ENCODE peak calls at places on chromosomes 13 and 19, in eight cellular contexts. R is GM23338, L is endothelial cell of umbilical vein, G is H9, K is GM12878, O is GM23248, J is PC-9, U is HCT116. M is an unnamed sample.
A peak's percentile ranks its signal among the peaks of the same experiment; 100 is the strongest.

GRCh38 chr19:31633014-31633413 is 283.8 kb upstream of the TSHZ3 start:
- DNase-seq in R (no peak), U (no peak), K (no peak), G (no peak), O (no peak), L (no peak), J (no peak), M (no peak)

GRCh38 chr13:65112123-65113075 is 2117.7 kb downstream of the PCDH9 start:
- DNase-seq in K (no peak), U (no peak), J (no peak), L (no peak), R (no peak), G (no peak), O (peak; percentile 3), M (no peak)

GRCh38 chr13:48741377-48741776 is 87.6 kb downstream of the CYSLTR2 start:
- DNase-seq in R (no peak), U (no peak), L (peak; percentile 37), K (no peak), O (no peak), G (no peak), J (no peak), M (no peak)

GRCh38 chr13:100273138-100273537 is 184.2 kb downstream of the PCCA start:
- DNase-seq in G (no peak), O (no peak), L (no peak), R (no peak), K (no peak), J (no peak), U (no peak), M (no peak)

GRCh38 chr19:55342044-55342531 is 2.4 kb downstream of the KMT5C start:
- DNase-seq in R (peak; percentile 46), O (no peak), G (peak; percentile 32), L (no peak), K (no peak), J (no peak), U (no peak), M (no peak)

GRCh38 chr19:38650180-38650775 is 2.8 kb downstream of the ACTN4 start:
- DNase-seq in U (no peak), J (no peak), L (no peak), O (peak; percentile 56), K (no peak), R (no peak), G (no peak), M (no peak)

GRCh38 chr13:88450515-88450914 is 779.3 kb downstream of the SLITRK5 start:
- DNase-seq in J (no peak), L (no peak), G (no peak), R (no peak), K (no peak), U (no peak), O (no peak), M (no peak)

GRCh38 chr13:20711301-20712044 is 8.0 kb downstream of the IL17D start:
- DNase-seq in G (peak; percentile 79), R (peak; percentile 86), L (no peak), K (no peak), U (no peak), J (no peak), O (peak; percentile 53), M (no peak)

GRCh38 chr19:23310729-23311211 is 60.6 kb upstream of the ZNF724 start:
- DNase-seq in G (no peak), K (no peak), L (no peak), R (no peak), U (no peak), O (no peak), J (peak; percentile 34), M (no peak)

GRCh38 chr13:98416408-98416807 is 160.5 kb downstream of the STK24 start:
- DNase-seq in G (no peak), R (no peak), L (no peak), J (peak; percentile 68), O (no peak), K (no peak), U (no peak), M (no peak)

GRCh38 chr13:38350114-38350617 is 515 bp downstream of the UFM1 start:
- DNase-seq in J (peak; percentile 57), K (no peak), G (no peak), R (peak; percentile 51), O (peak; percentile 80), L (no peak), U (peak; percentile 35), M (no peak)

GRCh38 chr13:26475176-26476110 is 82.0 kb upstream of the WASF3 start:
- DNase-seq in U (no peak), G (peak; percentile 83), R (peak; percentile 82), J (no peak), O (no peak), L (no peak), K (no peak), M (no peak)
- H2AFZ ChIP-seq in U (no peak overlapping the region), G (no peak overlapping the region), R (peak overlapping the region; percentile 91), J (no peak overlapping the region), O (peak overlapping the region; percentile 90), L (peak overlapping the region; percentile 82), K (no peak overlapping the region), M (peak overlapping the region; percentile 83)

DNA sequence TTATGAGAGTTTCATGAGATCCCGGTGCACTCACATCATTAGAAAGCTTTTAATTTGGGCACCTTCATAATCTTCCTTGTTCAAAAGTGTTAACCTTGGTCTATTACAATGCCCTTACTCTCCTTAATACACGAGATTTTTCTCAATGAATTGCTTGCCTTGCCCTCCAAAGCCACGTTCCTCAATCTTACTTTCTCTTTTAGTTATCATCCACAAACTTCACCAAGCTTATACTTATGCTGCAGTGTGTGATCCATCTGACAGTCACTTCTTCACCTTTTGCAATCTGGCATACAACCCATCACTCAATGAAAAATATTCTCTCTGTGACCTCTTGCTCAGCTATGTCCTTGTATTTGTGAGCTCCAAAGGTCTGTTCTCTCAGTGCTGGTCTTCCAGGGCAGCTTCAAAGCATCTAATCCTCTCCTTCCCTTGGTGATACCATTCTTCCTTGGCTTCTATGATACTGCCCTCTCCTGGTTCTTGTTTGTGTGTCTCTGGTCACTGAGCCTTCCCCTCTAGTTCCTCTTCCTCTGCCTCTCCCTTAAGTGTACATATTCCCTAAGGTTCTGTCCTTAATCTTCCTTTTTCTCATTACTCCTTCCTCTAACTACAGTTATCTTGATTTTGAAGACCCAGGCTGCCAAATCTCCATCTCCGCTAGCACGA is 202.2 kb upstream of the STARD13 start:
- DNase-seq in L (peak; percentile 31), U (no peak), O (peak; percentile 67), J (no peak), R (peak; percentile 38), G (peak; percentile 27), K (peak; percentile 27), M (no peak)
- H2AFZ ChIP-seq in L (no peak overlapping the region), U (no peak overlapping the region), O (peak overlapping the region; percentile 81), J (peak overlapping the region; percentile 17), R (peak overlapping the region; percentile 14), G (no peak overlapping the region), K (peak overlapping the region; percentile 79), M (peak overlapping the region; percentile 57)

GRCh38 chr13:24615911-24616472 is 64.2 kb upstream of the ATP12A start:
- DNase-seq in K (no peak), G (no peak), O (no peak), U (no peak), J (no peak), L (no peak), R (no peak), M (no peak)

GRCh38 chr13:24614306-24615080 is 65.7 kb upstream of the ATP12A start:
- DNase-seq in O (no peak), R (no peak), L (no peak), G (no peak), U (no peak), K (no peak), J (no peak), M (no peak)

GRCh38 chr13:24616514-24616913 is 63.7 kb upstream of the ATP12A start:
- DNase-seq in O (no peak), G (no peak), U (no peak), L (no peak), J (no peak), R (no peak), K (no peak), M (no peak)

GRCh38 chr13:24613755-24614154 is 66.5 kb upstream of the ATP12A start:
- DNase-seq in G (no peak), R (no peak), O (no peak), U (no peak), K (no peak), L (no peak), J (no peak), M (no peak)

GRCh38 chr13:24615114-24615513 is 65.1 kb upstream of the ATP12A start:
- DNase-seq in K (no peak), G (no peak), R (no peak), O (no peak), U (no peak), L (no peak), J (no peak), M (no peak)
- H2AFZ ChIP-seq in K (no peak overlapping the region), G (no peak overlapping the region), R (peak overlapping the region; percentile 23), O (no peak overlapping the region), U (no peak overlapping the region), L (no peak overlapping the region), J (no peak overlapping the region), M (no peak overlapping the region)

DNA sequence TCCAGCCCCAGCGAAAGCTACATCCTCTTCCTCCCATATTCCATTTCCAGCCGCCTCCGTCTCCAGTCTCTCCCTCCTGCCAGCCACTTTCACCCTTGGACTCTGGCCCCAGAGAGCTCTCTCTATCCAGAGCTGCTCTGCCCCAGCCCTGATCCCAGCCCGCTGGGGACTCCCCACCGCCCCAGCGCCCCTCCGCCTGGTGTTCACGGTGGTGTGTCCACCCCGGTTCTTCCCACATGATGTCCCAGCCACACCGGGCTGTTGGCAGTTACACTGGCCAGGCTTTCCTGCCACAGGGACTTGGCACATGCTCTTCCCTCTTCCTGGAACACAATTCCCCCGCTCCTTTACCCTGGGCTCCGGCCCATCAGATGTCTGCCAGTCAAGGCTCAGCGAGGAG is 11.3 kb upstream of the EMC10 start:
- DNase-seq in R (no peak), G (no peak), O (no peak), J (no peak), K (no peak), U (no peak), L (no peak), M (no peak)
- H2AFZ ChIP-seq in R (no peak overlapping the region), G (no peak overlapping the region), O (no peak overlapping the region), J (no peak overlapping the region), K (no peak overlapping the region), U (no peak overlapping the region), L (no peak overlapping the region), M (no peak overlapping the region)

GRCh38 chr13:94329277-94329676 is 150.2 kb downstream of the DCT start:
- DNase-seq in O (peak; percentile 34), J (no peak), R (no peak), U (no peak), L (no peak), G (no peak), K (no peak), M (no peak)
- H2AFZ ChIP-seq in O (no peak overlapping the region), J (peak overlapping the region; percentile 23), R (no peak overlapping the region), U (no peak overlapping the region), L (no peak overlapping the region), G (no peak overlapping the region), K (no peak overlapping the region), M (no peak overlapping the region)

GRCh38 chr19:42177686-42178019 is 39.8 kb downstream of the DEDD2 start:
- DNase-seq in J (no peak), U (no peak), L (no peak), O (no peak), K (no peak), R (no peak), G (no peak), M (no peak)
- H2AFZ ChIP-seq in J (no peak overlapping the region), U (no peak overlapping the region), L (no peak overlapping the region), O (no peak overlapping the region), K (no peak overlapping the region), R (no peak overlapping the region), G (no peak overlapping the region), M (no peak overlapping the region)

M was measured in keratinocyte.